ENCODE peak calls at places on chromosomes 3 and 15, in six cellular contexts. R, V, D, N, C and T are unnamed samples.

GRCh38 chr15:75577401-75578205 is 1.5 kb downstream of the PTPN9 start:
- DNase-seq in R (no peak), V (no peak), D (no peak), N (no peak), C (peak), T (peak)

GRCh38 chr3:99419111-99419510 is 219.3 kb upstream of the COL8A1 start:
- DNase-seq in R (no peak), V (no peak), D (no peak), N (no peak), C (no peak), T (no peak)

GRCh38 chr3:72306800-72307341 is 521.9 kb upstream of the PROK2 start:
- DNase-seq in R (no peak), V (no peak), D (no peak), N (peak), C (peak), T (peak)

GRCh38 chr3:48347500-48347899 is 14.0 kb upstream of the SPINK8 start:
- DNase-seq in R (no peak), V (no peak), D (no peak), N (no peak), C (no peak), T (no peak)

GRCh38 chr3:48157215-48157840 is 30.9 kb downstream of the CDC25A start:
- DNase-seq in R (no peak), V (peak), D (no peak), N (no peak), C (peak), T (no peak)

GRCh38 chr3:111794701-111795100 is 64.4 kb upstream of the PHLDB2 start:
- DNase-seq in R (no peak), V (no peak), D (no peak), N (no peak), C (no peak), T (no peak)

GRCh38 chr3:54773251-54773650 is 154.6 kb downstream of the LRTM1 start:
- DNase-seq in R (no peak), V (no peak), D (no peak), N (no peak), C (no peak), T (no peak)

GRCh38 chr3:4515896-4516295 is 22.7 kb downstream of the ITPR1 start:
- DNase-seq in R (no peak), V (no peak), D (no peak), N (no peak), C (no peak), T (no peak)

GRCh38 chr3:107382626-107383025 is 5.4 kb downstream of the CCDC54 start:
- DNase-seq in R (no peak), V (no peak), D (no peak), N (no peak), C (no peak), T (no peak)

GRCh38 chr3:66320390-66320789 is 99.6 kb downstream of the SLC25A26 start:
- DNase-seq in R (no peak), V (no peak), D (no peak), N (no peak), C (no peak), T (no peak)

GRCh38 chr3:42394579-42395288 is 15.7 kb downstream of the LYZL4 start:
- DNase-seq in R (no peak), V (no peak), D (no peak), N (no peak), C (no peak), T (no peak)